ENCODE peak calls at places on chromosome 16, in six cellular contexts. N is A673, D is dorsolateral prefrontal cortex, Q is GM12878, J is GM13977, F is OCI-LY7. R is an unnamed sample.

GRCh38 chr16:70703835-70704381 is 18.1 kb upstream of the MTSS2 start:
- DNase-seq in J (no peak), D (no peak), N (no peak), F (no peak), Q (no peak), R (no peak)

GRCh38 chr16:10617662-10618420 is 37.4 kb upstream of the EMP2 start:
- DNase-seq in J (no peak), N (no peak), F (no peak), Q (no peak), D (no peak), R (no peak)

GRCh38 chr16:1183235-1183907 is 30.5 kb downstream of the CACNA1H start:
- DNase-seq in F (no peak), Q (no peak), N (peak), D (peak), J (no peak), R (peak)

GRCh38 chr16:53816211-53816610 is 112.3 kb downstream of the FTO start:
- DNase-seq in Q (no peak), N (no peak), D (no peak), F (no peak), J (no peak), R (no peak)

GRCh38 chr16:77696149-77696548 is 26.2 kb upstream of the NUDT7 start:
- DNase-seq in N (no peak), J (no peak), Q (no peak), F (no peak), D (no peak), R (no peak)

GRCh38 chr16:11356573-11357331 is 11.5 kb downstream of the RMI2 start:
- DNase-seq in D (no peak), F (peak), Q (no peak), J (peak), N (peak), R (peak)

GRCh38 chr16:27199747-27200146 is 3.6 kb upstream of the KDM8 start:
- DNase-seq in N (peak), J (peak), F (peak), Q (peak), D (no peak), R (no peak)

GRCh38 chr16:1918312-1918889 is at the start of gene HS3ST6:
- DNase-seq in Q (no peak), F (no peak), J (no peak), N (no peak), D (no peak), R (no peak)

GRCh38 chr16:6880263-6880662 is 452.4 kb upstream of the RBFOX1 start:
- DNase-seq in N (no peak), J (no peak), D (no peak), F (no peak), Q (no peak), R (no peak)

GRCh38 chr16:14486520-14487303 is 143.3 kb downstream of the PARN start:
- DNase-seq in F (no peak), N (peak), Q (no peak), J (no peak), D (peak), R (peak)

GRCh38 chr16:11142951-11143740 is 112.9 kb downstream of the SOCS1 start:
- DNase-seq in F (no peak), N (no peak), Q (no peak), J (no peak), D (no peak), R (no peak)

GRCh38 chr16:57096192-57096591 is 3.8 kb downstream of the CPNE2 start:
- DNase-seq in Q (no peak), F (no peak), N (no peak), D (no peak), J (no peak), R (no peak)

GRCh38 chr16:70419384-70420327 is 19.2 kb downstream of the ST3GAL2 start:
- DNase-seq in J (no peak), N (no peak), F (peak), Q (no peak), D (no peak), R (no peak)

GRCh38 chr16:11118479-11118878 is 137.5 kb downstream of the SOCS1 start:
- DNase-seq in D (no peak), J (no peak), N (no peak), Q (no peak), F (no peak), R (no peak)

GRCh38 chr16:89723279-89724250 is 2.2 kb downstream of the ZNF276 start:
- DNase-seq in N (peak), F (no peak), J (no peak), D (peak), Q (no peak), R (peak)

GRCh38 chr16:50861926-50862325 is 120.0 kb downstream of the CYLD start:
- DNase-seq in J (no peak), Q (no peak), D (no peak), F (no peak), N (peak), R (no peak)

GRCh38 chr16:1050466-1050865 is 22.1 kb upstream of the SSTR5 start:
- DNase-seq in D (no peak), Q (no peak), N (no peak), F (no peak), J (no peak), R (no peak)

GRCh38 chr16:69176033-69176780 is 10.8 kb upstream of the SNTB2 start:
- DNase-seq in Q (no peak), F (no peak), J (no peak), D (no peak), N (no peak), R (no peak)

GRCh38 chr16:28298511-28298878 is 6.2 kb downstream of the SBK1 start:
- DNase-seq in N (peak), Q (no peak), F (no peak), D (no peak), J (no peak), R (no peak)

GRCh38 chr16:79897087-79897443 is 296.5 kb upstream of the MAF start:
- DNase-seq in J (no peak), Q (no peak), F (no peak), D (no peak), N (no peak), R (no peak)

GRCh38 chr16:11151156-11151904 is 104.7 kb downstream of the SOCS1 start:
- DNase-seq in J (no peak), D (peak), F (no peak), N (peak), Q (no peak), R (peak)

GRCh38 chr16:31135535-31136286 is at the start of gene PRSS8:
- DNase-seq in J (no peak), Q (no peak), D (no peak), N (no peak), F (no peak), R (no peak)

GRCh38 chr16:58499615-58500328 is at the start of gene NDRG4:
- DNase-seq in D (peak), J (peak), Q (no peak), N (peak), F (peak), R (peak)

GRCh38 chr16:25157476-25157875 is 45.9 kb downstream of the LCMT1 start:
- DNase-seq in F (no peak), Q (no peak), J (no peak), D (no peak), N (no peak), R (no peak)

GRCh38 chr16:13378151-13378550 is 476.8 kb downstream of the SHISA9 start:
- DNase-seq in F (no peak), J (no peak), N (no peak), Q (no peak), D (no peak), R (no peak)

GRCh38 chr16:1747934-1748333 is 23.4 kb downstream of the NME3 start:
- DNase-seq in F (no peak), Q (no peak), D (no peak), N (no peak), J (no peak), R (no peak)

GRCh38 chr16:55470533-55471371 is 8.2 kb upstream of the MMP2 start:
- DNase-seq in J (no peak), D (no peak), N (peak), Q (no peak), F (no peak), R (peak)

GRCh38 chr16:78096386-78096785 is 3.1 kb upstream of the WWOX start:
- DNase-seq in D (no peak), N (no peak), Q (no peak), F (no peak), J (no peak), R (no peak)

GRCh38 chr16:87550510-87550961 is 51.8 kb upstream of the JPH3 start:
- DNase-seq in J (peak), Q (no peak), N (peak), D (no peak), F (peak), R (peak)

GRCh38 chr16:57889960-57890751 is 80.8 kb downstream of the CNGB1 start:
- DNase-seq in D (no peak), F (no peak), Q (no peak), N (peak), J (no peak), R (no peak)

GRCh38 chr16:26787924-26788323 is 278.8 kb upstream of the C16orf82 start:
- DNase-seq in Q (no peak), N (no peak), F (peak), J (no peak), D (no peak), R (no peak)

GRCh38 chr16:21156767-21157467 is 1.6 kb upstream of the LDAF1 start:
- DNase-seq in N (peak), J (peak), F (peak), D (no peak), Q (no peak), R (peak)

GRCh38 chr16:68344252-68344651 is 33.4 kb downstream of the PRMT7 start:
- DNase-seq in J (no peak), F (no peak), D (no peak), Q (no peak), N (no peak), R (no peak)

GRCh38 chr16:28181557-28181914 is 30.2 kb downstream of the XPO6 start:
- DNase-seq in F (no peak), Q (no peak), J (no peak), D (no peak), N (peak), R (no peak)

GRCh38 chr16:30937692-30938091 is 11.2 kb upstream of the ORAI3 start:
- DNase-seq in J (no peak), F (no peak), Q (no peak), D (no peak), N (no peak), R (no peak)

GRCh38 chr16:81432899-81433560 is 11.6 kb upstream of the CMIP start:
- DNase-seq in D (no peak), J (no peak), N (no peak), Q (no peak), F (peak), R (no peak)

GRCh38 chr16:81427245-81427644 is 17.4 kb upstream of the CMIP start:
- DNase-seq in D (no peak), F (no peak), N (no peak), J (no peak), Q (no peak), R (no peak)

GRCh38 chr16:81424761-81425160 is 19.8 kb upstream of the CMIP start:
- DNase-seq in Q (peak), J (peak), D (no peak), N (no peak), F (peak), R (no peak)

GRCh38 chr16:81431554-81432353 is 12.9 kb upstream of the CMIP start:
- DNase-seq in F (no peak), N (no peak), Q (no peak), D (no peak), J (no peak), R (no peak)

GRCh38 chr16:81429045-81429521 is 15.5 kb upstream of the CMIP start:
- DNase-seq in J (peak), Q (no peak), F (peak), N (peak), D (no peak), R (peak)
- TF ChIP-seq CTCF in J (peak), Q (peak), F (peak), N (peak), D (peak), R (peak)

GRCh38 chr16:85446846-85447656 is 166.1 kb upstream of the GSE1 start:
- DNase-seq in F (peak), Q (peak), D (no peak), J (peak), N (no peak), R (no peak)
- TF ChIP-seq CTCF in F (peak), Q (peak), D (no peak), J (peak), N (no peak), R (no peak)

GRCh38 chr16:84562174-84562815 is 55.6 kb downstream of the COTL1 start:
- DNase-seq in F (peak), J (peak), D (no peak), N (no peak), Q (peak), R (no peak)
- TF ChIP-seq CTCF in F (no peak), J (no peak), D (no peak), N (no peak), Q (no peak), R (no peak)

DNA sequence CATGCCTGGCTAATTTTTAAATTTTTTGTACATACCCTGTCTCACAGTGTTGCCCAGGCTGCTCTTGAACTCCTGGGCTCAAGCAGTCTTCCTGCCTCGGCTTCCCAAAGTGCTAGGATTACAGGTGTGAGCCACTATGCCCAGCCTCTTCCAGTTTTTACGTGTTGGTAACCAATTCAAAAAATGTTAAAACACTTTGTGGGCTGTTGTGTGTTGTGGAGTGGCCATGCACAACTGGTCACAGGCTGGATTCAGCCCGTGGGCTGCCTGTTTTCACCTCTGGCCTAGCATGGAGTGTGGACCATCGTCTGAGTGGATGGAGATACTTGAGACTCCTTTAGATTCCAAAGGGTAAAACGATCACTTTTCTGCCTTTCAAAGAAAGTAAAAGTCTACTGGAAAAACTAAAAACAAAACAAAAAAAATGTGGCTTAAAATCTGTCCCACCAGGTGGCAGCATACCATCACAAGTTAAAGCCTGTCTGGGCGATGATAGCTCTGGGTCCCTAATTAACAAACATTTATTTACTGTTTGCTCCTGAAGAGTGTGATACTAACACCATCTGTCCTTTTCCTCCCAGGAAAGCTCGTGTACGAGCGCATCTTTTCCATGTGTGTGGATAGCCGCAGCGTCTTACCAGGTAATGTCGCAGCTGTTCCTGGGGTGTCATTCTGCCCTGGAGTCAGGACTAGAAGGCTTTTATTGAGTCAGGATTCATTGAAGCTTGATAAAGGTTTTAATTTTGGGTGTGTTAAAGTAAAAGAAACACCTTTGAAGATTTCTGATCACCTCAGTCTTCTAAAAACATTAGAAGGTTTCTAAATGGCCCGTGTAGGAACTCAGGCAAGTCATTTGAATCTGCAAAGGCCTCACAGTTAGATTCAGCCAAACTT is 45.8 kb downstream of the VPS35L start:
- DNase-seq in F (peak), Q (no peak), N (peak), D (no peak), J (peak), R (peak)
- TF ChIP-seq CTCF in F (peak), Q (peak), N (peak), D (peak), J (peak), R (peak)

DNA sequence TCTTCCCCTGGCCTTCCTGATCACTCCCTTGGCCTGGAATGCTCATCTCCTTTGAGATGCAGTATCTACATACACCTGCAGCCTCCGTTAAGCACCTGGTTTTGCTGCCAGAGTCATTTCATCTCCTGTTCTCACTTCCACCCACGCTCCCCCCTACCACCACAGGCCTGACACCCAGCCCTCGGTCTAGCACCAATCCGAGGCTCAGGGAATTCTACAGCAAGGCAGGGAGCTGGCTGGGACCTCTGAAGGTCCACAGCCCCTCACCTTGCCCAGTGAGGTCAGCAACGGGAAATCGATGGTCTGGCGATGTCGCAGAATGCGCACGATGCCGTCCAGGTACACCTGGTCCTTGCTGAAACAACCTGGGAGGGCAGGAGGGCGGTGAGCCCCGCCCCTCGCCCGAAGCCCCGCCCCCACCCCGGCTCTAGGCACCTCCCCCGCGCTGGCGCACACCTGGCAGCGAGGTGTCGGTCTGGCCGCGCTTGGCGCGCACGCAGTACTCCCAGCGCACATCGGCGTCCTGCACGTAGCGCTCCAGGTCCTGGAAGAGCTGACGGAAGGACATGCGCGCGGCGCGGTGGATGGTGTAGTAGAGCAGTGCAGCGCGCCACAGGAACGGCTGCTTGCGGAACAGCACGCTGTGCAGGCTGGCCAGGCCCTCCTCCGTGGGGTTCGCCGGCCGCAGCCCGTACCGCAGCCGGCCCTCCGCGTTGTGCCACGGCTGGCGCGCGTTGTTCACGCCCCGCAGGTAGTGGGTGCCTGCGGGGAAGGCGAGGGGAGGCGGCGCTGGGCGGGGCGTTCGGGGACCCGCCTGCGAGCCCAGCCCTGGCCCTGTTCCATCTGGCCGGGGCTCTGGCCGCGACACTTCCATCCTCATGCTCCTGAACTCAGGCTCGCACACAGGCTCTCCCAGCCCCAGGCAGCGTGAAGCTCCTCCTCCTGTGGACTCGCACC is 5.7 kb downstream of the MATCAP1 start:
- DNase-seq in N (peak), Q (no peak), D (no peak), F (peak), J (no peak), R (peak)
- TF ChIP-seq CTCF in N (no peak), Q (no peak), D (no peak), F (no peak), J (no peak), R (no peak)

GRCh38 chr16:19123535-19124178 is 9.9 kb downstream of the ITPRIPL2 start:
- DNase-seq in J (no peak), Q (no peak), D (no peak), F (no peak), N (no peak), R (no peak)

GRCh38 chr16:19115148-19116021 is 1.6 kb downstream of the ITPRIPL2 start:
- DNase-seq in Q (no peak), D (no peak), F (no peak), J (no peak), N (no peak), R (no peak)

GRCh38 chr16:19118938-19119431 is 5.2 kb downstream of the ITPRIPL2 start:
- DNase-seq in J (no peak), N (no peak), F (no peak), Q (no peak), D (no peak), R (no peak)

GRCh38 chr16:19116711-19117449 is 3.1 kb downstream of the ITPRIPL2 start:
- DNase-seq in F (peak), D (no peak), J (no peak), N (no peak), Q (no peak), R (no peak)

GRCh38 chr16:19119564-19119963 is 5.8 kb downstream of the ITPRIPL2 start:
- DNase-seq in J (no peak), D (no peak), N (peak), Q (no peak), F (peak), R (no peak)
- TF ChIP-seq CTCF in J (no peak), D (no peak), N (no peak), Q (no peak), F (no peak), R (no peak)

GRCh38 chr16:8575399-8575798 is 14.9 kb downstream of the TMEM114 start:
- DNase-seq in D (no peak), Q (no peak), J (no peak), F (no peak), N (no peak), R (no peak)

GRCh38 chr16:8571061-8571596 is 19.2 kb downstream of the TMEM114 start:
- DNase-seq in N (peak), J (no peak), D (no peak), F (no peak), Q (no peak), R (no peak)

GRCh38 chr16:8576141-8577004 is 13.9 kb downstream of the TMEM114 start:
- DNase-seq in N (peak), D (no peak), F (no peak), J (no peak), Q (no peak), R (no peak)

GRCh38 chr16:8572063-8572918 is 18.0 kb downstream of the TMEM114 start:
- DNase-seq in J (no peak), Q (no peak), D (no peak), F (no peak), N (peak), R (no peak)

GRCh38 chr16:8572919-8573724 is 17.2 kb downstream of the TMEM114 start:
- DNase-seq in D (no peak), Q (no peak), F (peak), J (no peak), N (peak), R (no peak)
- TF ChIP-seq CTCF in D (peak), Q (peak), F (peak), J (peak), N (peak), R (peak)

DNA sequence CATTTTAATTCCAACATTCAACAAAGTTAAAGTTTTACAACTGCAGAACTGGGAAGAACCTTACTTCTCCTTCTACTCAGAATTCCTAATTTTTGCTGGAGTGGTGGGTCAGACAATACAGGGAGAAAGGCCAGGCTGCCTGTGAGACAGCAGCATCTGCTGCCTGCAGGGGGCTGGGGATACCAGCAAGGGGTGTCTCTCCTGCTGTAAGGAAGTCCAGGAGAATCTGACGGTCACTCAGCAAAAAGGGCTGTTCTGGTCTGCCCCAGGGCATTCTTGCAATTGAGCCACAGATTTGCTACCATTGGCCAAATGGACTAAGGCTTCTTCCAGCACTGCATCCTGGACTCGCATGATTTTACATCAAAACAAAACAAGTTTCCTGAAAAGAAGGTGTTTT is 426.6 kb upstream of the CDH11 start:
- DNase-seq in D (no peak), J (no peak), Q (no peak), F (no peak), N (no peak), R (peak)
- TF ChIP-seq CTCF in D (no peak), J (no peak), Q (no peak), F (no peak), N (peak), R (no peak)